ENCODE peak calls at places on chromosomes 12 and 14, in six cellular contexts. V is NCI-H748 treated with DMSO at 0.1 percent for 48 hours, B is KBM-7, L is glutamatergic neuron, X is HT1080, G is IMR-90. W is an unnamed sample.

GRCh38 chr12:62878211-62878610 is 56.7 kb downstream of the PPM1H start:
- DNase-seq in X (no peak), G (no peak), V (no peak), L (no peak), B (no peak), W (no peak)

GRCh38 chr14:93010118-93010475 is 87.1 kb downstream of the CHGA start:
- DNase-seq in X (no peak), V (no peak), G (no peak), L (no peak), B (no peak), W (no peak)

GRCh38 chr12:10617868-10618267 is 4.5 kb upstream of the MAGOHB start:
- DNase-seq in L (no peak), X (no peak), G (peak), V (no peak), B (no peak), W (peak)

GRCh38 chr12:130162771-130163460 is 652 bp downstream of the FZD10 start:
- DNase-seq in V (no peak), G (no peak), L (peak), B (no peak), X (no peak), W (no peak)

GRCh38 chr12:16285586-16285985 is 8.1 kb upstream of the SLC15A5 start:
- DNase-seq in X (peak), B (no peak), V (no peak), G (no peak), L (no peak), W (no peak)

GRCh38 chr12:45425426-45425825 is 209.5 kb downstream of the ANO6 start:
- DNase-seq in L (no peak), B (no peak), X (peak), V (no peak), G (peak), W (no peak)

GRCh38 chr12:11962795-11963347 is 107.9 kb upstream of the BCL2L14 start:
- DNase-seq in L (no peak), X (no peak), G (no peak), V (no peak), B (peak), W (peak)

GRCh38 chr12:101021911-101022388 is 188.1 kb downstream of the SLC5A8 start:
- DNase-seq in L (no peak), X (peak), B (no peak), G (peak), V (no peak), W (no peak)

GRCh38 chr12:53023-53734 is 13.4 kb upstream of the IQSEC3 start:
- DNase-seq in G (no peak), X (no peak), V (no peak), L (no peak), B (no peak), W (no peak)

GRCh38 chr12:10965511-10965910 is 21.2 kb downstream of the TAS2R50 start:
- DNase-seq in G (no peak), B (no peak), X (no peak), V (no peak), L (no peak), W (no peak)

GRCh38 chr14:83170165-83170564 is 1636.5 kb upstream of the SEL1L start:
- DNase-seq in B (no peak), L (no peak), G (peak), X (peak), V (no peak), W (no peak)

GRCh38 chr12:58028294-58028693 is 86.9 kb downstream of the ATP23 start:
- DNase-seq in V (no peak), L (no peak), G (no peak), X (no peak), B (no peak), W (no peak)

GRCh38 chr12:7806863-7807487 is 17.8 kb downstream of the NANOG start:
- DNase-seq in B (peak), G (peak), X (peak), L (peak), V (peak), W (peak)

GRCh38 chr12:132629330-132629729 is 10.8 kb downstream of the P2RX2 start:
- DNase-seq in G (no peak), X (no peak), V (no peak), L (no peak), B (no peak), W (no peak)

GRCh38 chr12:114703060-114703493 is 19.1 kb upstream of the TBX3 start:
- DNase-seq in L (no peak), B (no peak), G (no peak), V (peak), X (peak), W (no peak)

GRCh38 chr12:39145175-39145999 is 240.0 kb upstream of the CPNE8 start:
- DNase-seq in G (no peak), L (peak), B (peak), X (no peak), V (no peak), W (peak)

GRCh38 chr12:6076776-6077700 is 47.4 kb downstream of the VWF start:
- DNase-seq in G (no peak), X (no peak), B (no peak), V (no peak), L (no peak), W (no peak)

GRCh38 chr12:98456583-98457573 is 58.5 kb upstream of the TMPO start:
- DNase-seq in L (peak), B (no peak), V (peak), X (no peak), G (peak), W (no peak)

GRCh38 chr12:93173178-93173957 is 204.4 kb upstream of the NUDT4 start:
- DNase-seq in B (no peak), V (no peak), G (peak), X (peak), L (no peak), W (peak)

GRCh38 chr12:124915249-124916236 is 1.1 kb upstream of the UBC start:
- DNase-seq in B (no peak), L (no peak), V (no peak), X (peak), G (peak), W (no peak)